ENCODE peak calls at places on chromosomes 12 and 14, in seven cellular contexts. One of them, this sample, is unnamed.

GRCh38 chr12:132686831-132687210 is 321 bp downstream of the POLE start:
- ATAC-seq in stimulated activated naive B cell treated with anti-CD40 and anti-IgM and Interleukin-4, amounts not matched to agents 10 μg/mL and 1 μg/mL and 100 μg/mL, for 72 hours: peak
- ATAC-seq in omental fat pad: peak
- ATAC-seq in naive thymus-derived CD4-positive, alpha-beta T cell: no peak
- ATAC-seq in upper lobe of left lung: no peak
- ATAC-seq in activated B cell treated with CpG ODN at 0.5 μM for 24 hours: peak
- ATAC-seq in CD8-positive, alpha-beta T cell: peak
- ATAC-seq in this sample: peak

GRCh38 chr12:122082621-122083356 is 4.2 kb downstream of the MLXIP start:
- ATAC-seq in stimulated activated naive B cell treated with anti-CD40 and anti-IgM and Interleukin-4, amounts not matched to agents 10 μg/mL and 1 μg/mL and 100 μg/mL, for 72 hours: no peak
- ATAC-seq in omental fat pad: no peak
- ATAC-seq in naive thymus-derived CD4-positive, alpha-beta T cell: no peak
- ATAC-seq in upper lobe of left lung: no peak
- ATAC-seq in activated B cell treated with CpG ODN at 0.5 μM for 24 hours: no peak
- ATAC-seq in CD8-positive, alpha-beta T cell: no peak
- ATAC-seq in this sample: no peak

GRCh38 chr12:28327722-28328121 is 137.5 kb downstream of the CCDC91 start:
- ATAC-seq in stimulated activated naive B cell treated with anti-CD40 and anti-IgM and Interleukin-4, amounts not matched to agents 10 μg/mL and 1 μg/mL and 100 μg/mL, for 72 hours: no peak
- ATAC-seq in omental fat pad: no peak
- ATAC-seq in naive thymus-derived CD4-positive, alpha-beta T cell: no peak
- ATAC-seq in upper lobe of left lung: no peak
- ATAC-seq in activated B cell treated with CpG ODN at 0.5 μM for 24 hours: no peak
- ATAC-seq in CD8-positive, alpha-beta T cell: no peak
- ATAC-seq in this sample: no peak

GRCh38 chr14:59085207-59085739 is 103.2 kb upstream of the DAAM1 start:
- ATAC-seq in stimulated activated naive B cell treated with anti-CD40 and anti-IgM and Interleukin-4, amounts not matched to agents 10 μg/mL and 1 μg/mL and 100 μg/mL, for 72 hours: no peak
- ATAC-seq in omental fat pad: no peak
- ATAC-seq in naive thymus-derived CD4-positive, alpha-beta T cell: no peak
- ATAC-seq in upper lobe of left lung: no peak
- ATAC-seq in activated B cell treated with CpG ODN at 0.5 μM for 24 hours: no peak
- ATAC-seq in CD8-positive, alpha-beta T cell: no peak
- ATAC-seq in this sample: no peak

GRCh38 chr12:106715582-106715981 is 58.9 kb upstream of the RIC8B start:
- ATAC-seq in stimulated activated naive B cell treated with anti-CD40 and anti-IgM and Interleukin-4, amounts not matched to agents 10 μg/mL and 1 μg/mL and 100 μg/mL, for 72 hours: no peak
- ATAC-seq in omental fat pad: no peak
- ATAC-seq in naive thymus-derived CD4-positive, alpha-beta T cell: no peak
- ATAC-seq in upper lobe of left lung: no peak
- ATAC-seq in activated B cell treated with CpG ODN at 0.5 μM for 24 hours: no peak
- ATAC-seq in CD8-positive, alpha-beta T cell: no peak
- ATAC-seq in this sample: no peak

GRCh38 chr12:42918387-42918786 is 328.8 kb upstream of the PRICKLE1 start:
- ATAC-seq in stimulated activated naive B cell treated with anti-CD40 and anti-IgM and Interleukin-4, amounts not matched to agents 10 μg/mL and 1 μg/mL and 100 μg/mL, for 72 hours: no peak
- ATAC-seq in omental fat pad: no peak
- ATAC-seq in naive thymus-derived CD4-positive, alpha-beta T cell: no peak
- ATAC-seq in upper lobe of left lung: no peak
- ATAC-seq in activated B cell treated with CpG ODN at 0.5 μM for 24 hours: no peak
- ATAC-seq in CD8-positive, alpha-beta T cell: no peak
- ATAC-seq in this sample: no peak

GRCh38 chr14:94451091-94451751 is 1.4 kb downstream of the SERPINA11 start:
- ATAC-seq in stimulated activated naive B cell treated with anti-CD40 and anti-IgM and Interleukin-4, amounts not matched to agents 10 μg/mL and 1 μg/mL and 100 μg/mL, for 72 hours: no peak
- ATAC-seq in omental fat pad: no peak
- ATAC-seq in naive thymus-derived CD4-positive, alpha-beta T cell: no peak
- ATAC-seq in upper lobe of left lung: no peak
- ATAC-seq in activated B cell treated with CpG ODN at 0.5 μM for 24 hours: no peak
- ATAC-seq in CD8-positive, alpha-beta T cell: no peak
- ATAC-seq in this sample: no peak

GRCh38 chr12:223751-224240 is 9.8 kb upstream of the SLC6A12 start:
- ATAC-seq in stimulated activated naive B cell treated with anti-CD40 and anti-IgM and Interleukin-4, amounts not matched to agents 10 μg/mL and 1 μg/mL and 100 μg/mL, for 72 hours: no peak
- ATAC-seq in omental fat pad: no peak
- ATAC-seq in naive thymus-derived CD4-positive, alpha-beta T cell: no peak
- ATAC-seq in upper lobe of left lung: no peak
- ATAC-seq in activated B cell treated with CpG ODN at 0.5 μM for 24 hours: no peak
- ATAC-seq in CD8-positive, alpha-beta T cell: no peak
- ATAC-seq in this sample: no peak

GRCh38 chr14:72450473-72451044 is 443.3 kb downstream of the DPF3 start:
- ATAC-seq in stimulated activated naive B cell treated with anti-CD40 and anti-IgM and Interleukin-4, amounts not matched to agents 10 μg/mL and 1 μg/mL and 100 μg/mL, for 72 hours: no peak
- ATAC-seq in omental fat pad: no peak
- ATAC-seq in naive thymus-derived CD4-positive, alpha-beta T cell: no peak
- ATAC-seq in upper lobe of left lung: no peak
- ATAC-seq in activated B cell treated with CpG ODN at 0.5 μM for 24 hours: no peak
- ATAC-seq in CD8-positive, alpha-beta T cell: no peak
- ATAC-seq in this sample: no peak

GRCh38 chr12:47636908-47637780 is 68.7 kb downstream of the RPAP3 start:
- ATAC-seq in stimulated activated naive B cell treated with anti-CD40 and anti-IgM and Interleukin-4, amounts not matched to agents 10 μg/mL and 1 μg/mL and 100 μg/mL, for 72 hours: no peak
- ATAC-seq in omental fat pad: no peak
- ATAC-seq in naive thymus-derived CD4-positive, alpha-beta T cell: no peak
- ATAC-seq in upper lobe of left lung: no peak
- ATAC-seq in activated B cell treated with CpG ODN at 0.5 μM for 24 hours: no peak
- ATAC-seq in CD8-positive, alpha-beta T cell: no peak
- ATAC-seq in this sample: no peak

GRCh38 chr12:116982721-116983502 is 72.2 kb downstream of the FBXW8 start:
- ATAC-seq in stimulated activated naive B cell treated with anti-CD40 and anti-IgM and Interleukin-4, amounts not matched to agents 10 μg/mL and 1 μg/mL and 100 μg/mL, for 72 hours: no peak
- ATAC-seq in omental fat pad: no peak
- ATAC-seq in naive thymus-derived CD4-positive, alpha-beta T cell: no peak
- ATAC-seq in upper lobe of left lung: peak
- ATAC-seq in activated B cell treated with CpG ODN at 0.5 μM for 24 hours: no peak
- ATAC-seq in CD8-positive, alpha-beta T cell: no peak
- ATAC-seq in this sample: no peak

GRCh38 chr12:64655141-64655540 is 44.8 kb downstream of the RASSF3 start:
- ATAC-seq in stimulated activated naive B cell treated with anti-CD40 and anti-IgM and Interleukin-4, amounts not matched to agents 10 μg/mL and 1 μg/mL and 100 μg/mL, for 72 hours: no peak
- ATAC-seq in omental fat pad: peak
- ATAC-seq in naive thymus-derived CD4-positive, alpha-beta T cell: no peak
- ATAC-seq in upper lobe of left lung: no peak
- ATAC-seq in activated B cell treated with CpG ODN at 0.5 μM for 24 hours: no peak
- ATAC-seq in CD8-positive, alpha-beta T cell: no peak
- ATAC-seq in this sample: no peak

GRCh38 chr12:56078931-56079728 is 835 bp upstream of the ERBB3 start:
- ATAC-seq in stimulated activated naive B cell treated with anti-CD40 and anti-IgM and Interleukin-4, amounts not matched to agents 10 μg/mL and 1 μg/mL and 100 μg/mL, for 72 hours: peak
- ATAC-seq in omental fat pad: peak
- ATAC-seq in naive thymus-derived CD4-positive, alpha-beta T cell: peak
- ATAC-seq in upper lobe of left lung: peak
- ATAC-seq in activated B cell treated with CpG ODN at 0.5 μM for 24 hours: peak
- ATAC-seq in CD8-positive, alpha-beta T cell: peak
- ATAC-seq in this sample: peak

GRCh38 chr12:113961921-113962710 is 4.0 kb downstream of the RBM19 start:
- ATAC-seq in stimulated activated naive B cell treated with anti-CD40 and anti-IgM and Interleukin-4, amounts not matched to agents 10 μg/mL and 1 μg/mL and 100 μg/mL, for 72 hours: peak
- ATAC-seq in omental fat pad: no peak
- ATAC-seq in naive thymus-derived CD4-positive, alpha-beta T cell: no peak
- ATAC-seq in upper lobe of left lung: no peak
- ATAC-seq in activated B cell treated with CpG ODN at 0.5 μM for 24 hours: peak
- ATAC-seq in CD8-positive, alpha-beta T cell: no peak
- ATAC-seq in this sample: peak

GRCh38 chr14:102694530-102695171 is 82.6 kb upstream of the TRAF3 start:
- ATAC-seq in stimulated activated naive B cell treated with anti-CD40 and anti-IgM and Interleukin-4, amounts not matched to agents 10 μg/mL and 1 μg/mL and 100 μg/mL, for 72 hours: no peak
- ATAC-seq in omental fat pad: peak
- ATAC-seq in naive thymus-derived CD4-positive, alpha-beta T cell: peak
- ATAC-seq in upper lobe of left lung: peak
- ATAC-seq in activated B cell treated with CpG ODN at 0.5 μM for 24 hours: peak
- ATAC-seq in CD8-positive, alpha-beta T cell: peak
- ATAC-seq in this sample: peak

GRCh38 chr12:42969357-42969756 is 379.8 kb upstream of the PRICKLE1 start:
- ATAC-seq in stimulated activated naive B cell treated with anti-CD40 and anti-IgM and Interleukin-4, amounts not matched to agents 10 μg/mL and 1 μg/mL and 100 μg/mL, for 72 hours: no peak
- ATAC-seq in omental fat pad: peak
- ATAC-seq in naive thymus-derived CD4-positive, alpha-beta T cell: no peak
- ATAC-seq in upper lobe of left lung: no peak
- ATAC-seq in activated B cell treated with CpG ODN at 0.5 μM for 24 hours: no peak
- ATAC-seq in CD8-positive, alpha-beta T cell: no peak
- ATAC-seq in this sample: no peak

GRCh38 chr14:90579088-90579487 is 182.3 kb downstream of the CALM1 start:
- ATAC-seq in stimulated activated naive B cell treated with anti-CD40 and anti-IgM and Interleukin-4, amounts not matched to agents 10 μg/mL and 1 μg/mL and 100 μg/mL, for 72 hours: no peak
- ATAC-seq in omental fat pad: no peak
- ATAC-seq in naive thymus-derived CD4-positive, alpha-beta T cell: no peak
- ATAC-seq in upper lobe of left lung: no peak
- ATAC-seq in activated B cell treated with CpG ODN at 0.5 μM for 24 hours: no peak
- ATAC-seq in CD8-positive, alpha-beta T cell: no peak
- ATAC-seq in this sample: no peak

GRCh38 chr12:63862187-63863107 is 17.9 kb downstream of the SRGAP1 start:
- ATAC-seq in stimulated activated naive B cell treated with anti-CD40 and anti-IgM and Interleukin-4, amounts not matched to agents 10 μg/mL and 1 μg/mL and 100 μg/mL, for 72 hours: no peak
- ATAC-seq in omental fat pad: no peak
- ATAC-seq in naive thymus-derived CD4-positive, alpha-beta T cell: no peak
- ATAC-seq in upper lobe of left lung: no peak
- ATAC-seq in activated B cell treated with CpG ODN at 0.5 μM for 24 hours: no peak
- ATAC-seq in CD8-positive, alpha-beta T cell: no peak
- ATAC-seq in this sample: no peak

GRCh38 chr14:25050494-25051170 is 685 bp upstream of the STXBP6 start:
- ATAC-seq in stimulated activated naive B cell treated with anti-CD40 and anti-IgM and Interleukin-4, amounts not matched to agents 10 μg/mL and 1 μg/mL and 100 μg/mL, for 72 hours: no peak
- ATAC-seq in omental fat pad: peak
- ATAC-seq in naive thymus-derived CD4-positive, alpha-beta T cell: no peak
- ATAC-seq in upper lobe of left lung: no peak
- ATAC-seq in activated B cell treated with CpG ODN at 0.5 μM for 24 hours: no peak
- ATAC-seq in CD8-positive, alpha-beta T cell: no peak
- ATAC-seq in this sample: no peak

GRCh38 chr14:68932219-68932618 is 46.9 kb downstream of the ACTN1 start:
- ATAC-seq in stimulated activated naive B cell treated with anti-CD40 and anti-IgM and Interleukin-4, amounts not matched to agents 10 μg/mL and 1 μg/mL and 100 μg/mL, for 72 hours: no peak
- ATAC-seq in omental fat pad: no peak
- ATAC-seq in naive thymus-derived CD4-positive, alpha-beta T cell: peak
- ATAC-seq in upper lobe of left lung: no peak
- ATAC-seq in activated B cell treated with CpG ODN at 0.5 μM for 24 hours: no peak
- ATAC-seq in CD8-positive, alpha-beta T cell: no peak
- ATAC-seq in this sample: no peak

GRCh38 chr12:131852551-131853299 is 24.5 kb downstream of the MMP17 start:
- ATAC-seq in stimulated activated naive B cell treated with anti-CD40 and anti-IgM and Interleukin-4, amounts not matched to agents 10 μg/mL and 1 μg/mL and 100 μg/mL, for 72 hours: peak
- ATAC-seq in omental fat pad: no peak
- ATAC-seq in naive thymus-derived CD4-positive, alpha-beta T cell: peak
- ATAC-seq in upper lobe of left lung: no peak
- ATAC-seq in activated B cell treated with CpG ODN at 0.5 μM for 24 hours: peak
- ATAC-seq in CD8-positive, alpha-beta T cell: no peak
- ATAC-seq in this sample: peak

This sample was measured in stimulated activated memory B cell treated with anti-CD40 and anti-IgM and Interleukin-4, amounts not matched to agents 10 μg/mL and 1 μg/mL and 100 μg/mL, for 72 hours.